ENCODE peak calls at places on chromosomes 6 and 20, in six cellular contexts. O is HFF-Myc; I is tibial nerve; P is left ventricle myocardium inferior; S is fibroblast of pulmonary artery; X is CD8-positive, alpha-beta T cell. R is an unnamed sample.

GRCh38 chr6:15073344-15073789 is 172.5 kb upstream of the JARID2 start:
- DNase-seq in O (no peak), I (no peak), P (no peak), S (no peak), X (no peak), R (no peak)

GRCh38 chr6:7041511-7042026 is 66.2 kb upstream of the RREB1 start:
- DNase-seq in O (no peak), I (no peak), P (no peak), S (no peak), X (no peak), R (no peak)

GRCh38 chr6:1182722-1183521 is 129.0 kb upstream of the FOXQ1 start:
- DNase-seq in O (no peak), I (no peak), P (no peak), S (no peak), X (no peak), R (no peak)

GRCh38 chr20:23536601-23537000 is 31.7 kb downstream of the CST9L start:
- DNase-seq in O (no peak), I (no peak), P (no peak), S (no peak), X (no peak), R (no peak)

GRCh38 chr6:68186870-68187269 is 448.2 kb upstream of the ADGRB3 start:
- DNase-seq in O (no peak), I (no peak), P (no peak), S (no peak), X (no peak), R (no peak)

GRCh38 chr6:133707456-133707855 is 181.5 kb upstream of the TCF21 start:
- DNase-seq in O (peak), I (no peak), P (no peak), S (peak), X (no peak), R (peak)

GRCh38 chr20:46268131-46268611 is 40.1 kb downstream of the CDH22 start:
- DNase-seq in O (no peak), I (no peak), P (no peak), S (no peak), X (no peak), R (no peak)

GRCh38 chr20:63394069-63394468 is 32.9 kb upstream of the CHRNA4 start:
- DNase-seq in O (no peak), I (no peak), P (no peak), S (peak), X (no peak), R (no peak)

GRCh38 chr6:20868397-20869185 is 334.3 kb downstream of the CDKAL1 start:
- DNase-seq in O (no peak), I (no peak), P (no peak), S (no peak), X (no peak), R (no peak)

GRCh38 chr6:41894366-41895299 is 542 bp downstream of the USP49 start:
- DNase-seq in O (no peak), I (no peak), P (no peak), S (peak), X (no peak), R (no peak)

GRCh38 chr6:79601020-79601609 is 30.0 kb upstream of the SH3BGRL2 start:
- DNase-seq in O (peak), I (no peak), P (no peak), S (peak), X (no peak), R (peak)

GRCh38 chr6:90333928-90334327 is 37.3 kb upstream of the BACH2 start:
- DNase-seq in O (no peak), I (no peak), P (no peak), S (no peak), X (no peak), R (no peak)

GRCh38 chr6:90336591-90336990 is 39.9 kb upstream of the BACH2 start:
- DNase-seq in O (no peak), I (no peak), P (no peak), S (no peak), X (no peak), R (no peak)

GRCh38 chr6:90343581-90343980 is 46.9 kb upstream of the BACH2 start:
- DNase-seq in O (no peak), I (no peak), P (no peak), S (peak), X (no peak), R (no peak)

GRCh38 chr6:90338409-90338808 is 41.8 kb upstream of the BACH2 start:
- DNase-seq in O (no peak), I (no peak), P (no peak), S (peak), X (no peak), R (no peak)
- H3K4me3 ChIP-seq in O (no peak), I (no peak), P (no peak), S (no peak), X (no peak), R (no peak)

GRCh38 chr20:11918280-11918952 is 723 bp downstream of the BTBD3 start:
- DNase-seq in O (no peak), I (no peak), P (no peak), S (peak), X (no peak), R (no peak)

GRCh38 chr20:11919046-11919445 is 1.4 kb downstream of the BTBD3 start:
- DNase-seq in O (peak), I (no peak), P (peak), S (peak), X (no peak), R (no peak)

GRCh38 chr20:11919571-11919970 is 1.9 kb downstream of the BTBD3 start:
- DNase-seq in O (no peak), I (no peak), P (no peak), S (no peak), X (no peak), R (no peak)

GRCh38 chr20:11921326-11921725 is 3.6 kb downstream of the BTBD3 start:
- DNase-seq in O (no peak), I (no peak), P (no peak), S (no peak), X (no peak), R (no peak)

DNA sequence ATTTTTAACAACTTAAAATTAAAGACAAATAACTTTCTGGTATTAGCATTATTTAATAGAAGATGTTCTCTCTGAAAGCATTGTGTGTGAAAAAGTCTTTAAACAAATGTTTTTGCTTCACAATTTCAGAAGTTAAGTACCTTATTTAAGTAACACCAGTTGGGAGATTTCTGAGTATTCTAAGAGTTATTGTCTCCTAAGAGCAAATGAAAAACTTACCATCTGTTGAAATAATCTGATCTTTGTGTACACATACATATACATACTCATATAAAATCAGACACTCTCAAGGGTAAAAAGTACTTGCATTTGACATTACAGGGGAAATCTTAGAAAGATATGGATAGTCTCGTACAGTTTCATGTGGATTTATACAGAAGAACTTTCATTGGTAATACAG is 2.4 kb downstream of the BTBD3 start:
- DNase-seq in O (no peak), I (no peak), P (no peak), S (no peak), X (no peak), R (no peak)
- H3K4me3 ChIP-seq in O (no peak), I (no peak), P (peak), S (no peak), X (no peak), R (no peak)

GRCh38 chr6:43455034-43455747 is at the start of gene DLK2:
- DNase-seq in O (no peak), I (no peak), P (no peak), S (no peak), X (peak), R (no peak)
- H3K4me3 ChIP-seq in O (peak), I (peak), P (peak), S (peak), X (peak), R (peak)

DNA sequence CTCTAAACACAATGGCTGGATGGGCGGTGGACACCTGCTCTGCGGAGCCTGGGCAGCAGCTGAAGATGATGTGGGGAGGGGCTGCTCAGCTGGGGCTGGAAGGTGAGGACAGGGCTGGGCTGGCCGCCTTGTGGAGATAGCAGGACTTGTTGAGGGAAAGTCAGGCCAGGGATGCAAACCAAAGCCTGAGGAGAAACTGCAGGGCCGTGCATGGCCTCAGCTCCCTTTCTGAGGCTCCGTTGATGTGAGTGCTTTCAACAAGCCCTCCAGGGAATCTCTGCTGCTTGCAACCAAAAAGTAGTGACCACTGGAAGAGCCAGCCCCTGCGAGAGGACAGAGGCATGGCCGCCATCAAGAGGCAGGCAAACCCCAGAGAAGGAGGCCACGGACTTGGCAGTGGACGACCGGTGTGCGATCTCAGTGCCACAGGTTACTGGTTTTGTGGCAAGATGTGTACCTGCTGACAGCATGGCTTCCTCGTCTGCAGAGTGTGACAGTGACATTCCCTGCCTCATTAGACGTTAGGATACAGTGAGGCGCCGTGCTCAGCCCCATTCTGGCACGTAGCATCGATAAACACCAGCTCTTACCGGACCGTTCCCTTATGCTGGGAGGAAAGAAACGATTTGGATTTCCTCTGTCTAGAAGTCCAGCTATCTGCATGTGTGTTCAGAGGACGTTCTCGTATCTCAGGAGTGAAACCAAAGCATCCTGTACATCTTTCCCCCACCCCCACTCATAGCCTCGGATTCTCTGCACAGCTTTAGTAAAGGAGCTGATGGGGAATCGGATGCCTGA is 37.9 kb downstream of the ERMARD start:
- DNase-seq in O (no peak), I (no peak), P (no peak), S (no peak), X (no peak), R (no peak)
- H3K4me3 ChIP-seq in O (peak), I (peak), P (peak), S (peak), X (peak), R (peak)

GRCh38 chr6:166467436-166468000 is 84.8 kb upstream of the MPC1 start:
- DNase-seq in O (no peak), I (no peak), P (no peak), S (no peak), X (no peak), R (no peak)

GRCh38 chr6:166464068-166464410 is 81.3 kb upstream of the MPC1 start:
- DNase-seq in O (no peak), I (no peak), P (no peak), S (no peak), X (no peak), R (no peak)

GRCh38 chr6:166465671-166466087 is 82.9 kb upstream of the MPC1 start:
- DNase-seq in O (peak), I (no peak), P (peak), S (peak), X (no peak), R (no peak)

GRCh38 chr6:166464418-166465400 is 82.0 kb upstream of the MPC1 start:
- DNase-seq in O (no peak), I (no peak), P (no peak), S (no peak), X (no peak), R (no peak)

DNA sequence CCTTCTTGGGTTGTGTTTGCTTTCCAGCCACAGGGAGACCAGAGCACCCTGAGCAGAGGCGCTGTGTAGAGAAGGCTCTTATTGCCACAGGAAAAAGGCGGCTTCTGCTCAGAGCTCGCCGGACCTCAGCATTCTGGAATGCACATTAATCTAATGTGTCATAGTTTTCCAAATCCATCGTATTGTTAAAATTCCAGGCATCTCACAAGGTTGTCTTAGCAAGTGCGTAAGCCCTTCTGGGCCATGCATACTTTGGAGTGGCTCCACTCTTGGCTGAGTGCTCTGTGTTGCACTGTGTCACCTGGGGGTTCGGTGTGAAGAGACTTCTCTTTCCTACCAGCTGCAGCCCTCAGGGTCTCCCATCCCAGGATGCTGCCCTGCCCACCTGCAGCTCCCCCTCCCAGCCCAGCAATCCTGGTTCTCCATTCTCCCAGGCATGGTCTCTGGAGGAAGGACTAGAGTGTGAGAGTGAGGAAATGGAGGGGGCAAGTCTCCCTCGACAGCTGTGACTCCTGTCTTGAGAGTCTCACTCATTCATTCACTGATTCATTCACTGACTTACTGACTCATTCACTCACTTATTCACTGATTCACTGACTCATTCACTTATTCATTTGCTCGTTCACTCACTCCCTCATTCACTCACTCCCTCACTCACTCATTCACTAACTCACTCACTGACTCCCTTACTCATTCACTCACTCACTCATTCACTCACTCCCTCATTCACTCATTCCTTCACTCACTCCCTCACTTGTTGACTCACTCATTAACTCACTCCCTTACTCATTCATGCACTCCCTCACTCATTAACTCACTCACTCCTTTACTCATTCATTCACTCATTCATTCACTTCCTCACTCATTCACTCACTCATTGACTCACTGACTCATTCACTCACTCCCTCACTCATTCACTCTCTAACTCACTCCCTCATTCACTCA is 83.7 kb upstream of the MPC1 start:
- DNase-seq in O (peak), I (no peak), P (no peak), S (peak), X (no peak), R (peak)
- H3K4me3 ChIP-seq in O (no peak), I (no peak), P (no peak), S (no peak), X (no peak), R (no peak)

GRCh38 chr6:22146581-22147468 is 150.0 kb downstream of the PRL start:
- DNase-seq in O (no peak), I (no peak), P (no peak), S (peak), X (no peak), R (no peak)

GRCh38 chr6:22149081-22149480 is 147.8 kb downstream of the PRL start:
- DNase-seq in O (no peak), I (no peak), P (no peak), S (no peak), X (no peak), R (no peak)

GRCh38 chr6:22149501-22150490 is 147.0 kb downstream of the PRL start:
- DNase-seq in O (no peak), I (no peak), P (no peak), S (peak), X (no peak), R (no peak)

GRCh38 chr6:22147469-22147815 is 149.4 kb downstream of the PRL start:
- DNase-seq in O (no peak), I (no peak), P (no peak), S (no peak), X (no peak), R (no peak)

GRCh38 chr6:22147983-22148797 is 148.6 kb downstream of the PRL start:
- DNase-seq in O (peak), I (no peak), P (no peak), S (peak), X (no peak), R (peak)
- H3K4me3 ChIP-seq in O (peak), I (no peak), P (peak), S (no peak), X (no peak), R (peak)

DNA sequence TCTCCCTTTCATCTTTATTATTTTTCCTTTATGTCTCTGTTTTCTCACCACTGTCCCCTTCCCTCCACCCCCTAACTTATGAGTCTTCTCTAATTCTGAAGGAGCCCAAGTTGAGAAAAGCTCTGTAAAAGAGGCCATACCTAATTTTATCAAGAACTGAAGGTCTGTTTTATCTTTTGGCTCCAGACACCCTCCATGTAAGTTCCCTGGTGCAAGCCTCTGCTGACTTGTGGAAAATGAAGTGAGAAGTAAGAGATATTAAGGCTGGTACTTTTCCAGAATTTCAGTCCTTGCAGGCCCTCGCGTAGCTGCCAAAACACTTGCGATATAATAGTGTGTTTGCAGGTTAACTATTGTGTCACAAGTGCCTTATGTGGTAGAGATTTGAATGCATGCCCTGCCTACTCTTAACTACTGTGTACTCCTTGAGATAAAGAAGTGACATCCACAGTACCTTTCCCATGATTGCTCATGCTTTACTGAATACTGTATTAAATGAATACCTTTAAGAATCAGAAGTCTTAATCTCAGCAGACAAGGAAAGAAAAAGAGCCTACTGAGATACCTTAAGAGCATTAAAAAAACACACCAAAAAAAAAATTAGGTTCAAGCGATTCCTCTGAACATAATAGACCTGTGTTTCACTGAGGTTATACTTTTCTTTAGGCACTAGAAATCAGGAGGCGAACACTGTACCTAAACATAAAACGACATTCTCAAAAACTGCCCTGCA is 143.6 kb upstream of the ZNF184 start:
- DNase-seq in O (no peak), I (no peak), P (no peak), S (no peak), X (no peak), R (no peak)
- H3K4me3 ChIP-seq in O (peak), I (no peak), P (peak), S (peak), X (no peak), R (peak)

DNA sequence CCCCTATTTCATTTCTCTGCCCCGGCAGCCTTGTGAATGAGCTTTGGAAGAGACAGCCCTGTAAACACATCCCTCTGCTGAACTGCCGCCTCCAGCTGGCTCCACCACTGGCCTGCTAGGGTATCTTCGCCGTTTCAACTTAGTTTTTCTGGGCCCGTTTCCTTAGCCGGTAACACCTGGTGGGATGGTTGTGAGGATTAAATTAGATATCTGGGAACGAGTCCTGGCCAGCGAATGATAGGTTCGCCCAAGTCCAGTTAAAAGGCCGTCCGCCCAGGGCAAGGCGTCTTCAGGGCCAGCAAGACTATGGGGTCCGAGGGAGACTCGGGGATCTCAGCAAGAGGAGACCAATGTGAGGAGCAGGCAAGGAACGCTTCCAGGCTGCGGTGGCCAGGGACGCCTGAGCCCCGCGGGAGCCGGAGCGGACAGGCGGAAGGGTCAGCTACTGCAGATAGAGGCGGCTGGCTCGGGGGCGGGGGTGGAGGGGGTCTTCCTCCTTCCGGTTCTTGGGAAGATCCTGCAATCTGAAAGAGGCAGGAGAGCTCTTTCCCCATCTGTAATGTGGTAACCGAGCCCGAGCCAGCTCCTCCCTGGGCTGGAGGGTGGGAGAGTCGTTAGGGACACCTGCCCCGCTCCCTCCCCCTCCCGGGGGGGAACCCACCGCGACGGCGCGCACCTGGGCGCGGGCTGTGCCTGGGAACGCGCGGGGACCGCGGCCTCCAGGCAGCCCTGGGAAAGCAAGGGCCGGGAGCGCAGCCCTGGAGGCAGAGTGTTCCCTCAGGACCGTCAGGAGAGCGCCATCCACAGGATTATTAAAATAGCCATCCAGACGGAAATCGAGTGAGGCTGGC is 4.5 kb upstream of the PTCRA start:
- DNase-seq in O (no peak), I (no peak), P (no peak), S (no peak), X (no peak), R (no peak)
- H3K4me3 ChIP-seq in O (no peak), I (no peak), P (peak), S (peak), X (peak), R (peak)

DNA sequence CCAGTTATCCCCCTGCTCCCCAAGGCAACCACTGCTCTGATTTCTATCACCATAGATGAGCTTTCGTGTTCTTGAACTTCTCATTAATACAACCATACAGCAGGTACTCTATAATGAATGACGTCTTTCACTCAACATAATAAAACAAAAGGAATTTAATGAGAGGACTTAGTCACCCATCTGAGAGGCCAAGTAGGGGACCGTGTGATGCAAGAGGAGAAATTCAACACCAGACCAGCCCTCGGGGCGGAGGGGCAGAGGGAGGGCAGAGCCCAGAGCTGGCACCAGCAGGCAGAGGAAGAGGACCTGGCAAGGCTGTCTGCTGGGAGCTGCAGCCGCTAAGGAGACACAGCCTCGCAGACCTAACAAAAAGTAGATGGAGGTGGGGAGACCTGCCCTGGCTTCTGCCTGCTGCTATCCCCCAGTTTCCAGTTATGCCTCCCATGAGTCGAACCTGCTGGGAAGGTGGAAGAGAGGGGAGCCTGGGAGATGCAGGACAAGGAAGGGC is 13.7 kb downstream of the CCN5 start:
- DNase-seq in O (no peak), I (peak), P (peak), S (peak), X (no peak), R (peak)
- H3K4me3 ChIP-seq in O (no peak), I (no peak), P (peak), S (no peak), X (no peak), R (peak)